ENCODE peak calls at places on chromosome 14, in nine cellular contexts. V is AG09309, C is fibroblast of mammary gland, J is Peyer's patch, E is Calu3, Z is GM13976, R is foreskin fibroblast, F is adrenal gland, K is neural progenitor cell. T is an unnamed sample.

GRCh38 chr14:73741386-73741875 is 27.2 kb upstream of the PNMA1 start:
- DNase-seq in V (no peak), C (peak; percentile 70), J (peak; percentile 87), E (peak; percentile 83), Z (peak; percentile 80), R (peak; percentile 70), F (peak; percentile 87), K (peak; percentile 60), T (peak; percentile 75)

GRCh38 chr14:102140750-102141145 is 1.1 kb downstream of the WDR20 start:
- DNase-seq in V (no peak), C (no peak), J (no peak), E (no peak), Z (no peak), R (no peak), F (no peak), K (no peak), T (no peak)

GRCh38 chr14:61438860-61439765 is 117.7 kb downstream of the PRKCH start:
- DNase-seq in V (peak; percentile 7), C (peak; percentile 30), J (no peak), E (peak; percentile 57), Z (peak; percentile 52), R (peak; percentile 18), F (peak; percentile 32), K (peak; percentile 41), T (peak; percentile 53)

GRCh38 chr14:81313200-81313599 is 86.9 kb downstream of the STON2 start:
- DNase-seq in V (no peak), C (no peak), J (no peak), E (no peak), Z (no peak), R (no peak), F (no peak), K (no peak), T (no peak)

GRCh38 chr14:91947196-91948184 is at the start of gene FBLN5:
- DNase-seq in V (peak; percentile 74), C (peak; percentile 93), J (peak; percentile 61), E (peak; percentile 18), Z (peak; percentile 37), R (peak; percentile 88), F (peak; percentile 53), K (peak; percentile 82), T (no peak)

GRCh38 chr14:50667491-50668007 is 557 bp downstream of the SAV1 start:
- DNase-seq in V (no peak), C (no peak), J (no peak), E (peak; percentile 54), Z (peak; percentile 38), R (no peak), F (peak; percentile 40), K (no peak), T (peak; percentile 28)

GRCh38 chr14:101071493-101071891 is 168.0 kb upstream of the RTL1 start:
- DNase-seq in V (no peak), C (no peak), J (peak; percentile 19), E (no peak), Z (no peak), R (no peak), F (peak; percentile 10), K (no peak), T (no peak)

GRCh38 chr14:23066855-23067744 is 9.8 kb upstream of the CDH24 start:
- DNase-seq in V (no peak), C (no peak), J (peak; percentile 43), E (no peak), Z (peak; percentile 9), R (no peak), F (no peak), K (no peak), T (no peak)

GRCh38 chr14:40252817-40253447 is 820.7 kb upstream of the FBXO33 start:
- DNase-seq in V (no peak), C (no peak), J (no peak), E (no peak), Z (no peak), R (no peak), F (no peak), K (peak; percentile 14), T (no peak)

GRCh38 chr14:77043177-77043983 is 14.9 kb upstream of the IRF2BPL start:
- DNase-seq in V (peak; percentile 90), C (peak; percentile 95), J (no peak), E (peak; percentile 67), Z (peak; percentile 38), R (peak; percentile 87), F (peak; percentile 53), K (no peak), T (no peak)

DNA sequence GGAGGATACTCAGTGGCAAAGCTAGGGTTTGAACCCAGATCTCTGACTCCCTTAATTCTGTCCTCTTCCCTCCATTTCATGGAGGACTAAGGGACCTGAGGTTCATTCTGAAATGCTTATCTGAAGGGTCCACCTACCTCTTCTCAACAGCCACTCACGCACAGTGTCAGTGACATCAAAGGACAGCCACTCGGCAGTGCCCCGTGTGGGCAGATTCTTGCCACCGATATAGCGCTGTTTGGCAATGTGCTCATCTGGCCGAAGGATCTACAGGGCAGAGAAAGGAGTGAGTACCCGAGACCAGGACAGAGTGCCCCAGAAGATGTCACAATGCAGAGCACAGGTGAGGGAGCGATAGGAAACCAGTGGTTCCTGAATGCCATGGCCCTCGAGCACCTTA is 10.8 kb downstream of the TGFB3 start:
- DNase-seq in V (no peak), C (no peak), J (no peak), E (no peak), Z (no peak), R (no peak), F (no peak), K (no peak), T (no peak)
- TF ChIP-seq CTCF in V (no peak), C (no peak), J (no peak), E (no peak), Z (no peak), R (no peak), F (no peak), K (no peak), T (no peak)

GRCh38 chr14:70957710-70958109 is 50.5 kb downstream of the PCNX1 start:
- DNase-seq in V (no peak), C (no peak), J (no peak), E (no peak), Z (no peak), R (no peak), F (no peak), K (no peak), T (no peak)

GRCh38 chr14:70954068-70954467 is 46.8 kb downstream of the PCNX1 start:
- DNase-seq in V (no peak), C (no peak), J (no peak), E (no peak), Z (no peak), R (no peak), F (no peak), K (no peak), T (no peak)

GRCh38 chr14:70952485-70952884 is 45.2 kb downstream of the PCNX1 start:
- DNase-seq in V (no peak), C (no peak), J (no peak), E (no peak), Z (no peak), R (no peak), F (no peak), K (no peak), T (no peak)

GRCh38 chr14:70956511-70956910 is 49.3 kb downstream of the PCNX1 start:
- DNase-seq in V (no peak), C (no peak), J (no peak), E (no peak), Z (no peak), R (no peak), F (no peak), K (no peak), T (no peak)

DNA sequence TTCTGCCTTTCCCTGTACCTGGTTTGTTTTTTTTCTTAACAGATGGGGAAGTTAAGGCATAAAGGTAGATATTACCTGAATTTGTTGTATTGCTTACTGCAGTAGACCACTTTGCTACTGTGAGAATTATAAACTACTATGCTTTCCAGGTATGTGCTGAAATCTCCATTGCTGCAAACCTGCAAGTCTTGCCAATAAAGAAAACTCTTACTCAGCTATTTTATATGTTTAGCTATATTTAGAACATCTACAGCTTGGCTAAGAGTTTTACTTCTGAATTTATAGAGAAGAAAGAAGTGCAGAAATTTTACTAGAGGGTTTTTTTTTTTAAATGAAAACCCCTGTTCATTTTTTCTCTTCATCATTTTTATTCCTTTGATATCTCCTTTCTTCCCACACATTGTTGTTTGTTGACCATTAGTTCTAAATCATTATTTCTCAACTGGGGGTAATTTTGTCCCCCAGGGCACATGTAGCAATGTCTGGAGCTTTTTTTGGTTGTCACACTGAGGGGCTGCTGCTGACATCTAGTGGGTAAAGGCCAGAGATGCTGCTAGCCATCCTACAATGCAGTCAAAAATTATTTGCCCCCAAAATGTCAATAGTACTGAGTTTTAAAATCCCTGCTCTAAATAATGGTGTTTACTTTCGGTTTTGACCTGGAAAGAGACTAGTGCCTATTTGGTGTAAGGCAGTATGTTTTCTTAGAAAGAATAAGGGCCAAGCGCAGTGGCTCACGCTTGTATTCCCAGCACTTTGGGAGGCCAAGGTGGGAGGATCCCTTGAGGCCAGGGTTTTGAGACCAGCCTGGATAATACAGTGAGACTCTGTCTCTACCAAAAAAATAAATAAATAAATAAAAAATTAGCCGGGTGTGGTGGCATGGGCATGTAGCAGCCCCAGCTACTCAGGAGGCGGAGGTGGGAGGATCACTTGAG is 48.6 kb downstream of the PCNX1 start:
- DNase-seq in V (no peak), C (peak; percentile 55), J (no peak), E (peak; percentile 17), Z (no peak), R (peak; percentile 17), F (no peak), K (peak; percentile 38), T (peak; percentile 13)
- TF ChIP-seq CTCF in V (peak; percentile 74), C (peak; percentile 76), J (peak; percentile 11), E (peak; percentile 24), Z (peak; percentile 52), R (peak; percentile 50), F (peak; percentile 46), K (peak; percentile 57), T (peak; percentile 68)

GRCh38 chr14:59895721-59896120 is 24.2 kb upstream of the LRRC9 start:
- DNase-seq in V (no peak), C (no peak), J (no peak), E (no peak), Z (no peak), R (no peak), F (no peak), K (no peak), T (no peak)

GRCh38 chr14:59900536-59900935 is 19.4 kb upstream of the LRRC9 start:
- DNase-seq in V (no peak), C (no peak), J (no peak), E (no peak), Z (no peak), R (no peak), F (no peak), K (no peak), T (no peak)

DNA sequence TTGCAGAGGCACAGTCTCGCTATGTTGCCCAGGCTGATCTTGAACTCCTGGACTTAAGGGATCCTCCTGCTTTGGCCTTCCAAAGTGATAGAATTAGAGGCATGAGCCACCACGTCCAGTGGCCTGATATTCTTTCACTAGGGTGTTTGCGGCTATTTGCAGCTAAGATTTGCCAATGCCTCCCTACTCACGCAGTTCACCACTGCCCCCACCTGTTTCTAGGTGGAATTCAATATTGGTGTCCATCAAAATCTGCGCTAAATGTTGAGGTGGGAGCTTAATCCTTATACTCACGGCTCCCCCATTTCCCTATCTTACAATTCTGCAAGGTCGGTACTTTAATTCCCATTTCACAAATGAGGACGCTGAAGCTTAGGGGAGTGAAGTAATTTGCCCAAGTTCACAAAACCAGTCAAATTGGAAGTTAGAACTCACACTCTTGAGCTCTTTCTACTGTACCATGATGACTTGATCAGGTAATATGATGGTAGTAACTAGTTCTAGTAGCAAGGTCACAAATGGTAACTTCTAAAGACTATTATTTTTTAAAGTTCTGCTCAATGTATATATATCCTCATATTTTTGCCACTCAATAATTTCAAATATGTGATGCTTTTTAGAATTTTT is 22.1 kb upstream of the LRRC9 start:
- DNase-seq in V (no peak), C (peak; percentile 25), J (no peak), E (peak; percentile 42), Z (peak; percentile 14), R (no peak), F (peak; percentile 25), K (peak; percentile 74), T (peak; percentile 13)
- TF ChIP-seq CTCF in V (peak; percentile 22), C (peak; percentile 48), J (no peak), E (peak; percentile 21), Z (peak; percentile 12), R (no peak), F (peak; percentile 52), K (peak; percentile 74), T (peak; percentile 17)

GRCh38 chr14:75793806-75794205 is 132.8 kb downstream of the TTLL5 start:
- DNase-seq in V (peak; percentile 10), C (peak; percentile 42), J (no peak), E (no peak), Z (no peak), R (no peak), F (no peak), K (no peak), T (no peak)
- TF ChIP-seq CTCF in V (peak; percentile 30), C (peak; percentile 28), J (no peak), E (no peak), Z (no peak), R (peak; percentile 8), F (peak; percentile 31), K (peak; percentile 10), T (no peak)

T was measured in GM10248.